ENCODE peak calls at places on chromosomes 7 and 10, in nine cellular contexts. One of them, this sample, is unnamed.

GRCh38 chr7:3103614-3104399 is 60.1 kb upstream of the CARD11 start:
- DNase-seq in A549: no peak
- DNase-seq in AG04450: no peak
- DNase-seq in WERI-Rb-1: no peak
- DNase-seq in HepG2: no peak
- DNase-seq in coronary artery: no peak
- DNase-seq in osteoblast: no peak
- DNase-seq in uterus: no peak
- DNase-seq in brain microvascular endothelial cell: no peak
- DNase-seq in this sample: no peak

GRCh38 chr7:71612892-71613291 is 480.9 kb downstream of the GALNT17 start:
- DNase-seq in A549: no peak
- DNase-seq in AG04450: no peak
- DNase-seq in WERI-Rb-1: no peak
- DNase-seq in HepG2: no peak
- DNase-seq in coronary artery: no peak
- DNase-seq in osteoblast: no peak
- DNase-seq in uterus: peak
- DNase-seq in brain microvascular endothelial cell: no peak
- DNase-seq in this sample: no peak

GRCh38 chr10:99532687-99533495 is at the start of gene NKX2-3:
- DNase-seq in A549: peak
- DNase-seq in AG04450: no peak
- DNase-seq in WERI-Rb-1: peak
- DNase-seq in HepG2: no peak
- DNase-seq in coronary artery: no peak
- DNase-seq in osteoblast: peak
- DNase-seq in uterus: no peak
- DNase-seq in brain microvascular endothelial cell: no peak
- DNase-seq in this sample: peak

GRCh38 chr7:157494506-157495176 is 157.8 kb downstream of the DNAJB6 start:
- DNase-seq in A549: no peak
- DNase-seq in AG04450: no peak
- DNase-seq in WERI-Rb-1: no peak
- DNase-seq in HepG2: no peak
- DNase-seq in coronary artery: peak
- DNase-seq in osteoblast: peak
- DNase-seq in uterus: no peak
- DNase-seq in brain microvascular endothelial cell: no peak
- DNase-seq in this sample: no peak

GRCh38 chr7:101598981-101599681 is 30.0 kb downstream of the MYL10 start:
- DNase-seq in A549: no peak
- DNase-seq in AG04450: no peak
- DNase-seq in WERI-Rb-1: peak
- DNase-seq in HepG2: peak
- DNase-seq in coronary artery: peak
- DNase-seq in osteoblast: peak
- DNase-seq in uterus: peak
- DNase-seq in brain microvascular endothelial cell: no peak
- DNase-seq in this sample: no peak

GRCh38 chr7:143023047-143023446 is 3.9 kb downstream of the OR9A2 start:
- DNase-seq in A549: no peak
- DNase-seq in AG04450: no peak
- DNase-seq in WERI-Rb-1: no peak
- DNase-seq in HepG2: no peak
- DNase-seq in coronary artery: no peak
- DNase-seq in osteoblast: no peak
- DNase-seq in uterus: no peak
- DNase-seq in brain microvascular endothelial cell: no peak
- DNase-seq in this sample: no peak

GRCh38 chr10:7659560-7659959 is 7.2 kb downstream of the ITIH5 start:
- DNase-seq in A549: no peak
- DNase-seq in AG04450: no peak
- DNase-seq in WERI-Rb-1: no peak
- DNase-seq in HepG2: no peak
- DNase-seq in coronary artery: no peak
- DNase-seq in osteoblast: no peak
- DNase-seq in uterus: no peak
- DNase-seq in brain microvascular endothelial cell: no peak
- DNase-seq in this sample: no peak

GRCh38 chr7:155225095-155225494 is 72.6 kb upstream of the INSIG1 start:
- DNase-seq in A549: no peak
- DNase-seq in AG04450: no peak
- DNase-seq in WERI-Rb-1: no peak
- DNase-seq in HepG2: no peak
- DNase-seq in coronary artery: no peak
- DNase-seq in osteoblast: peak
- DNase-seq in uterus: no peak
- DNase-seq in brain microvascular endothelial cell: no peak
- DNase-seq in this sample: no peak

GRCh38 chr10:70268376-70268775 is 15.4 kb downstream of the NPFFR1 start:
- DNase-seq in A549: no peak
- DNase-seq in AG04450: no peak
- DNase-seq in WERI-Rb-1: no peak
- DNase-seq in HepG2: no peak
- DNase-seq in coronary artery: no peak
- DNase-seq in osteoblast: no peak
- DNase-seq in uterus: no peak
- DNase-seq in brain microvascular endothelial cell: no peak
- DNase-seq in this sample: no peak

GRCh38 chr7:25389489-25390106 is 161.3 kb upstream of the NPVF start:
- DNase-seq in A549: peak
- DNase-seq in AG04450: no peak
- DNase-seq in WERI-Rb-1: no peak
- DNase-seq in HepG2: peak
- DNase-seq in coronary artery: no peak
- DNase-seq in osteoblast: peak
- DNase-seq in uterus: no peak
- DNase-seq in brain microvascular endothelial cell: peak
- DNase-seq in this sample: peak

GRCh38 chr7:98719396-98719795 is 102.3 kb downstream of the NPTX2 start:
- DNase-seq in A549: no peak
- DNase-seq in AG04450: no peak
- DNase-seq in WERI-Rb-1: no peak
- DNase-seq in HepG2: no peak
- DNase-seq in coronary artery: no peak
- DNase-seq in osteoblast: no peak
- DNase-seq in uterus: no peak
- DNase-seq in brain microvascular endothelial cell: no peak
- DNase-seq in this sample: no peak

GRCh38 chr10:108465871-108466641 is 1301.5 kb upstream of the SORCS1 start:
- DNase-seq in A549: no peak
- DNase-seq in AG04450: no peak
- DNase-seq in WERI-Rb-1: peak
- DNase-seq in HepG2: no peak
- DNase-seq in coronary artery: peak
- DNase-seq in osteoblast: no peak
- DNase-seq in uterus: no peak
- DNase-seq in brain microvascular endothelial cell: no peak
- DNase-seq in this sample: peak

GRCh38 chr7:134767567-134768168 is 11.8 kb upstream of the CALD1 start:
- DNase-seq in A549: no peak
- DNase-seq in AG04450: no peak
- DNase-seq in WERI-Rb-1: no peak
- DNase-seq in HepG2: no peak
- DNase-seq in coronary artery: no peak
- DNase-seq in osteoblast: no peak
- DNase-seq in uterus: no peak
- DNase-seq in brain microvascular endothelial cell: no peak
- DNase-seq in this sample: no peak

GRCh38 chr10:102342462-102342861 is 53.0 kb upstream of the NFKB2 start:
- DNase-seq in A549: no peak
- DNase-seq in AG04450: no peak
- DNase-seq in WERI-Rb-1: peak
- DNase-seq in HepG2: no peak
- DNase-seq in coronary artery: no peak
- DNase-seq in osteoblast: peak
- DNase-seq in uterus: no peak
- DNase-seq in brain microvascular endothelial cell: no peak
- DNase-seq in this sample: peak

GRCh38 chr10:102344067-102344466 is 51.4 kb upstream of the NFKB2 start:
- DNase-seq in A549: no peak
- DNase-seq in AG04450: no peak
- DNase-seq in WERI-Rb-1: no peak
- DNase-seq in HepG2: no peak
- DNase-seq in coronary artery: no peak
- DNase-seq in osteoblast: peak
- DNase-seq in uterus: no peak
- DNase-seq in brain microvascular endothelial cell: peak
- DNase-seq in this sample: peak

GRCh38 chr10:102342958-102343357 is 52.5 kb upstream of the NFKB2 start:
- DNase-seq in A549: no peak
- DNase-seq in AG04450: peak
- DNase-seq in WERI-Rb-1: no peak
- DNase-seq in HepG2: no peak
- DNase-seq in coronary artery: no peak
- DNase-seq in osteoblast: peak
- DNase-seq in uterus: no peak
- DNase-seq in brain microvascular endothelial cell: peak
- DNase-seq in this sample: peak

GRCh38 chr10:102352066-102352715 is 43.3 kb upstream of the NFKB2 start:
- DNase-seq in A549: peak
- DNase-seq in AG04450: peak
- DNase-seq in WERI-Rb-1: peak
- DNase-seq in HepG2: peak
- DNase-seq in coronary artery: no peak
- DNase-seq in osteoblast: no peak
- DNase-seq in uterus: peak
- DNase-seq in brain microvascular endothelial cell: peak
- DNase-seq in this sample: peak

DNA sequence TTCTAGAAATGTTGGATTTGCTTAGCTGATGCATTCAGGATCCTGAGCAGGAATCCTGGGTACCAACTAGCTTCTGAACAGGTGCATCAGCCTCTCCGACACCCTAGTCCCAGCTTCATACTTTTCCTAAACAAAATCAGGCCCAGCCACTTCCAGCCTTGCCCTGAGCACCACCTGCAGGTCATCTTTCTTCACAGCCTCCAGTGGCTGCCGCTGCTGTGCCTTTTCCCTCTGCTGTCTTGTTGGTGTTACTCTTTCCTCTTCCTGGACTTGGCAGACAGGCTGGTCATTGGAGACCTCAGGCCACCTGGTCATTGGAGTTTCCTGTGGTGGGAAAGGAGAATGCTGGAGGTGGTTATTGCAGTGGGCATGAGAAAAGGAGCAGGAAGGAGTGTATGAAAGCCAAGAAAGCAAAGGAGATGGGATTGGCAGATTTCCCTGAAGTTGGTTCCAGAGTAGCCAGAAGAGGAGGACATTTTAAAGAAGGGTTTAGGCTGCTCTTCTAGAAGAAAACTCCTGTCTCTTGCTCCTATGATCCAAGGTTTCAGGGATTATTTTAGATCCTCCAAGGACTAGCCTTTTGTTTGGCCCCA is 48.2 kb upstream of the NFKB2 start:
- DNase-seq in A549: peak
- DNase-seq in AG04450: no peak
- DNase-seq in WERI-Rb-1: peak
- DNase-seq in HepG2: peak
- DNase-seq in coronary artery: no peak
- DNase-seq in osteoblast: no peak
- DNase-seq in uterus: peak
- DNase-seq in brain microvascular endothelial cell: peak
- DNase-seq in this sample: peak
- TF ChIP-seq CTCF in A549: peak
- TF ChIP-seq CTCF in AG04450: peak
- TF ChIP-seq CTCF in WERI-Rb-1: peak
- TF ChIP-seq CTCF in HepG2: peak
- TF ChIP-seq CTCF in coronary artery: no peak
- TF ChIP-seq CTCF in osteoblast: peak
- TF ChIP-seq CTCF in uterus: peak
- TF ChIP-seq CTCF in brain microvascular endothelial cell: peak
- TF ChIP-seq CTCF in this sample: peak

DNA sequence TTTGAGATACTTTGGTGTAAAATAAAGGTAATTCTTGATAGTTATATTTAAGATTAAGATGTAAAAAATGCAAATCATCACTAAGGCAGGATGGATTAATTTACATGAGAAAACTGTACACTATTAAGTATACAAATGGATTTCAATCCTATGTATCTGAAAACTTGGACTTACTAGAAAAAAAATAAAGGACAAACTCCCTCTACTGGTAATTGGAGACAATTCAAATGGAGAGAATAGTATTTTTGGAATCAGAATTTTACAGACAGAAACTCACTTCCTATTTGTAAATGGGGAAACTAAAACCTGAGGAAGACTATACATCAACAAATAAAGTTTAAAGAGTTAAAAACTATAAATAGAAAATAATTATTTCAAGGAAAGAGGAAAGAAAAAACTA is 62.6 kb downstream of the CUL2 start:
- DNase-seq in A549: no peak
- DNase-seq in AG04450: no peak
- DNase-seq in WERI-Rb-1: no peak
- DNase-seq in HepG2: peak
- DNase-seq in coronary artery: no peak
- DNase-seq in osteoblast: no peak
- DNase-seq in uterus: no peak
- DNase-seq in brain microvascular endothelial cell: no peak
- DNase-seq in this sample: peak
- H3K4me3 ChIP-seq in A549: no peak
- H3K4me3 ChIP-seq in AG04450: no peak
- H3K4me3 ChIP-seq in WERI-Rb-1: no peak
- H3K4me3 ChIP-seq in HepG2: no peak
- H3K4me3 ChIP-seq in coronary artery: no peak
- H3K4me3 ChIP-seq in osteoblast: no peak
- H3K4me3 ChIP-seq in uterus: no peak
- H3K4me3 ChIP-seq in brain microvascular endothelial cell: no peak
- H3K4me3 ChIP-seq in this sample: no peak

GRCh38 chr7:66095010-66095409 is 19.4 kb downstream of the ASL start:
- DNase-seq in A549: no peak
- DNase-seq in AG04450: no peak
- DNase-seq in WERI-Rb-1: no peak
- DNase-seq in HepG2: no peak
- DNase-seq in coronary artery: no peak
- DNase-seq in osteoblast: peak
- DNase-seq in uterus: no peak
- DNase-seq in brain microvascular endothelial cell: no peak
- DNase-seq in this sample: no peak

GRCh38 chr7:66088861-66089838 is 13.5 kb downstream of the ASL start:
- DNase-seq in A549: no peak
- DNase-seq in AG04450: no peak
- DNase-seq in WERI-Rb-1: no peak
- DNase-seq in HepG2: no peak
- DNase-seq in coronary artery: no peak
- DNase-seq in osteoblast: peak
- DNase-seq in uterus: no peak
- DNase-seq in brain microvascular endothelial cell: no peak
- DNase-seq in this sample: no peak

GRCh38 chr7:66092654-66093053 is 17.0 kb downstream of the ASL start:
- DNase-seq in A549: no peak
- DNase-seq in AG04450: no peak
- DNase-seq in WERI-Rb-1: no peak
- DNase-seq in HepG2: no peak
- DNase-seq in coronary artery: no peak
- DNase-seq in osteoblast: no peak
- DNase-seq in uterus: no peak
- DNase-seq in brain microvascular endothelial cell: no peak
- DNase-seq in this sample: no peak
- TF ChIP-seq CTCF in A549: no peak
- TF ChIP-seq CTCF in AG04450: no peak
- TF ChIP-seq CTCF in WERI-Rb-1: no peak
- TF ChIP-seq CTCF in HepG2: no peak
- TF ChIP-seq CTCF in coronary artery: no peak
- TF ChIP-seq CTCF in osteoblast: no peak
- TF ChIP-seq CTCF in uterus: no peak
- TF ChIP-seq CTCF in brain microvascular endothelial cell: no peak
- TF ChIP-seq CTCF in this sample: no peak

GRCh38 chr10:105837951-105838350 is 1196.9 kb downstream of the SORCS3 start:
- DNase-seq in A549: no peak
- DNase-seq in AG04450: no peak
- DNase-seq in WERI-Rb-1: no peak
- DNase-seq in HepG2: peak
- DNase-seq in coronary artery: no peak
- DNase-seq in osteoblast: no peak
- DNase-seq in uterus: no peak
- DNase-seq in brain microvascular endothelial cell: no peak
- DNase-seq in this sample: peak
- H3K4me3 ChIP-seq in A549: peak
- H3K4me3 ChIP-seq in AG04450: no peak
- H3K4me3 ChIP-seq in WERI-Rb-1: no peak
- H3K4me3 ChIP-seq in HepG2: peak
- H3K4me3 ChIP-seq in coronary artery: peak
- H3K4me3 ChIP-seq in osteoblast: no peak
- H3K4me3 ChIP-seq in uterus: peak
- H3K4me3 ChIP-seq in brain microvascular endothelial cell: no peak
- H3K4me3 ChIP-seq in this sample: peak

This sample was measured in cardiac fibroblast.